ENCODE peak calls at places on chromosomes 6 and 20, in six cellular contexts. S, Z, Y, G, B and D are unnamed samples.

GRCh38 chr6:105270511-105270910 is 90.7 kb upstream of the POPDC3 start:
- DNase-seq in S (no peak), Z (no peak), Y (no peak), G (no peak), B (no peak), D (peak)

GRCh38 chr20:37500311-37500710 is 20.7 kb upstream of the NNAT start:
- DNase-seq in S (no peak), B (no peak), Z (no peak), Y (peak), G (no peak), D (no peak)

GRCh38 chr6:33407132-33407718 is 3.6 kb upstream of the PHF1 start:
- DNase-seq in B (no peak), S (peak), G (peak), Z (no peak), Y (no peak), D (peak)

GRCh38 chr20:19880256-19881079 is 122.4 kb downstream of the RIN2 start:
- DNase-seq in Z (peak), S (peak), Y (no peak), B (no peak), G (peak), D (no peak)

GRCh38 chr20:38434310-38434741 is 802 bp downstream of the SNHG17 start:
- DNase-seq in B (peak), Y (no peak), G (peak), Z (no peak), S (peak), D (no peak)

GRCh38 chr6:90406142-90406794 is 109.6 kb upstream of the BACH2 start:
- DNase-seq in B (no peak), S (peak), G (peak), Y (no peak), Z (peak), D (no peak)

GRCh38 chr6:35500782-35501181 is 3.9 kb upstream of the TEAD3 start:
- DNase-seq in G (peak), Y (no peak), B (no peak), S (peak), Z (peak), D (no peak)

GRCh38 chr20:33650753-33651561 is 11.2 kb upstream of the C20orf144 start:
- DNase-seq in Y (peak), B (no peak), S (no peak), Z (no peak), G (peak), D (no peak)

GRCh38 chr6:57305112-57305511 is 12.3 kb upstream of the PRIM2 start:
- DNase-seq in G (no peak), Z (no peak), S (no peak), Y (no peak), B (no peak), D (peak)

GRCh38 chr6:144543006-144543871 is 258.1 kb downstream of the UTRN start:
- DNase-seq in Y (no peak), B (no peak), Z (peak), G (peak), S (peak), D (peak)

GRCh38 chr6:23633986-23634385 is 492.0 kb upstream of the NRSN1 start:
- DNase-seq in Z (no peak), B (no peak), S (no peak), Y (no peak), G (no peak), D (no peak)

GRCh38 chr20:57483287-57484050 is 41.5 kb downstream of the CTCFL start:
- DNase-seq in S (no peak), B (no peak), G (no peak), Y (no peak), Z (no peak), D (no peak)

GRCh38 chr6:156174026-156174880 is 602.9 kb upstream of the ARID1B start:
- DNase-seq in Y (no peak), S (peak), G (no peak), B (no peak), Z (no peak), D (no peak)

GRCh38 chr6:75096986-75097385 is 108.9 kb downstream of the COL12A1 start:
- DNase-seq in G (no peak), Y (no peak), Z (no peak), B (no peak), S (no peak), D (no peak)